ENCODE peak calls at places on chromosomes 1 and 21, in eight cellular contexts. B, E, I, Z, H, G, W and Y are unnamed samples. For H3K27me3, the result is how much of the 10 kb centered on the place peaks cover.

GRCh38 chr1:15192916-15193550 is 39.5 kb downstream of the TMEM51 start:
- DNase-seq in I (no peak), Z (no peak), E (no peak), H (no peak), B (peak), W (no peak), G (no peak), Y (no peak)

GRCh38 chr1:20328201-20328600 is 37.5 kb downstream of the VWA5B1 start:
- DNase-seq in Z (no peak), I (no peak), H (no peak), E (no peak), G (no peak), W (no peak), B (no peak), Y (no peak)

GRCh38 chr1:1946540-1946939 is 27.5 kb upstream of the TMEM52 start:
- DNase-seq in I (peak), B (peak), G (peak), Z (peak), E (no peak), W (no peak), H (peak), Y (no peak)

GRCh38 chr1:67342002-67342890 is 34.6 kb downstream of the IL12RB2 start:
- DNase-seq in Z (no peak), I (no peak), H (no peak), B (no peak), W (no peak), G (peak), E (no peak), Y (no peak)

GRCh38 chr1:236523704-236524141 is at the start of gene LGALS8:
- DNase-seq in G (peak), H (peak), I (peak), W (peak), B (peak), Z (peak), E (peak), Y (peak)

GRCh38 chr1:10113501-10113900 is 80.7 kb downstream of the UBE4B start:
- DNase-seq in W (no peak), E (no peak), B (no peak), I (no peak), G (no peak), Z (no peak), H (no peak), Y (no peak)

GRCh38 chr1:3060601-3061551 is 8.1 kb upstream of the PRDM16 start:
- DNase-seq in I (no peak), E (no peak), H (no peak), W (no peak), G (no peak), B (no peak), Z (no peak), Y (peak)

GRCh38 chr1:164608651-164609057 is 49.7 kb downstream of the PBX1 start:
- DNase-seq in Z (no peak), W (no peak), E (no peak), I (no peak), G (no peak), B (no peak), H (no peak), Y (no peak)

GRCh38 chr1:87642581-87643129 is 314.0 kb downstream of the LMO4 start:
- DNase-seq in B (no peak), I (no peak), W (no peak), H (no peak), E (no peak), G (no peak), Z (no peak), Y (no peak)

GRCh38 chr21:45309069-45309521 is 21.4 kb upstream of the POFUT2 start:
- DNase-seq in I (peak), W (peak), E (peak), G (peak), H (peak), Z (peak), B (peak), Y (no peak)

DNA sequence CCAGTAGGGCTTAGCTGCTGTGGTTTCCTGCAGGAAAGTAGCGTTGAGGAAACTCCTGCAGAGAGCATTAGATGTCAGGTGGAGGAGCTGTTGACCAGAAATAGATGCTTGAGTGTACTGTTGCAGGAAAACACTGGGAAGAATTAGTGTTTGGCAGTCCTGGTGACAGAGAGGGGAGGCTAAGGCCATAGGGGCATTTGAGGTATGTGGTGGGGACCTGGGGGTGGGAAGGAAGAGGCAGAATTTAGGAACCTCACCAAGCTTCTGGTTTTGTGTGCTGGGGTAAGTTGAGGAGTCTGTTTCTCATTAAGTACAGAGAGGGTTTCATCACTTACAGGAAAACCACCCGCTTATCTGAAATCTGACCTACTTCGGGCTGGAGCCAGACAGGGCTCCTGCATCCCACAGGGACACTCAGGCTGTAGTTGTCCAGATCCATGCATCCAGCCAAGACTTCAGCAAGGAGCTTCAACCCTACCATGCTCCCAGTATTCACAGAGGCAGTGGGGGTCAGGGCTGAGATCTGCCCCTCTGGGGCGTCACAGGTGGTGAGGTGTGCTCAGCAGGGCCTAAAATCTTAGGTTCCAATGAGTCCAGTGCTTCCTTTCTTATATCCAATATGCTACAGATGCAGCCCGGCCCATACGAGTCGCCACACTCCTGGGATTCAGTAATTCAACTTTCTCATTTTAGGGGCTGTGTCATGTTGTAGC is 15.1 kb downstream of the SH2D2A start:
- DNase-seq in W (no peak), G (peak), Z (peak), I (peak), E (no peak), H (no peak), B (no peak), Y (no peak)
- H3K27ac ChIP-seq in W (no peak), G (no peak), Z (peak), I (peak), E (no peak), H (no peak), B (peak), Y (no peak)

DNA sequence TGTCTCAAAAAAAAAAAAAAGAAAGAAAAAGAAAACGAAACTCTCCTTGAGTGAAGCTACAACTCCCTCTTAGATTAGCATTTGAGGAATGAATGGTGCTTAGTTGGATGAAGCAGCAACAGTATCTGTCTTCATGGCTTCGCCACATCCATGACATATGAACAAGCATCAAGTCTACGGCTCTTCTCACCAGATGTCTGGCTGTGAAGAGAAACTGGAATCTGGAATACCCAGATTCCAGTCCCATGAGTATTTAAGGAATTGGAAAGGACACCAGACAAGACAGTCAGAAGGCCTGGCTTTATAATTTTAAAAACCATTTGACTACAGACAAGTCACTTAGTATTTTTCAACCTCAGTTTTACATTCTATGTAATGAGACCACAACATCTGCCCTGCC is 38.0 kb upstream of the TADA1 start:
- DNase-seq in E (no peak), Z (no peak), I (no peak), G (no peak), W (no peak), B (no peak), H (no peak), Y (no peak)
- H3K27me3 ChIP-seq in E (under half), Z (under half), I (under half), G (under half), W (under half), B (under half), H (under half), Y (under half)

GRCh38 chr1:16249838-16250241 is 12.9 kb upstream of the CPLANE2 start:
- DNase-seq in B (peak), H (no peak), Z (no peak), I (peak), G (peak), W (no peak), E (no peak), Y (no peak)
- H3K27ac ChIP-seq in B (peak), H (peak), Z (peak), I (peak), G (no peak), W (peak), E (no peak), Y (no peak)

DNA sequence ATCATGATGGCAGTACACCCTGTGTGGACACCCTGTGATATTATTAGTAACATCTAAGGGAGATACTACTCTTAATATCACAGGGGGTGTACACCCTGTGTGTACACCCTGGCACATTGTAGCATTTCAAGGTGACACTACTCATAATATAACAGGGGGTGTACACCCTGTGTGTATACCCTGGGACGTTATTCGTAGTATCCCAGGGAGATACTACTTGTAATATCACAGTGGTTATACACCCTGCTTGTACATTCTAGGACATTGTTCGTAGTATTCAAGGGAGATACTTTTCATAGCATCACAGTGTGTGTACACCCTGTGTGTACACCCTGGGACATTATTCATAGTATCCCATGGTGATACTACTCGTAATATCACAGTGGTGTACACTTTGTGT is 67.4 kb upstream of the CNIH3 start:
- DNase-seq in B (no peak), H (no peak), I (no peak), E (no peak), G (no peak), Z (no peak), W (no peak), Y (no peak)
- H3K27me3 ChIP-seq in B (under half), H (under half), I (under half), E (under half), G (under half), Z (under half), W (under half), Y (under half)